ENCODE peak calls at places on chromosomes 12 and 14, in seven cellular contexts. I is CD8-positive, alpha-beta T cell; D is fibroblast of pulmonary artery; R is OCI-LY7; C is Panc1; Q is HCT116; S is mesothelial cell of epicardium. Z is an unnamed sample.

GRCh38 chr12:63420206-63420644 is 248.1 kb downstream of the DPY19L2 start:
- DNase-seq in I (no peak), D (peak), R (peak), C (peak), Q (peak), S (no peak), Z (peak)

GRCh38 chr14:76844223-76844622 is 18.0 kb downstream of the LRRC74A start:
- DNase-seq in I (peak), D (peak), R (no peak), C (peak), Q (peak), S (no peak), Z (peak)

GRCh38 chr14:31080060-31080459 is 53.9 kb upstream of the STRN3 start:
- DNase-seq in I (no peak), D (no peak), R (no peak), C (no peak), Q (no peak), S (no peak), Z (peak)

GRCh38 chr14:29717906-29718305 is 209.7 kb downstream of the PRKD1 start:
- DNase-seq in I (no peak), D (no peak), R (no peak), C (no peak), Q (no peak), S (no peak), Z (no peak)

GRCh38 chr12:20125259-20125919 is 242.9 kb upstream of the PDE3A start:
- DNase-seq in I (no peak), D (peak), R (no peak), C (no peak), Q (no peak), S (no peak), Z (no peak)

GRCh38 chr14:62027958-62028357 is 265.7 kb downstream of the SNAPC1 start:
- DNase-seq in I (no peak), D (no peak), R (no peak), C (no peak), Q (no peak), S (no peak), Z (no peak)

GRCh38 chr14:67820428-67820881 is 876 bp downstream of the RAD51B start:
- DNase-seq in I (no peak), D (peak), R (peak), C (peak), Q (no peak), S (no peak), Z (peak)

GRCh38 chr12:4717806-4718205 is 2.4 kb upstream of the GALNT8 start:
- DNase-seq in I (no peak), D (no peak), R (peak), C (no peak), Q (no peak), S (no peak), Z (no peak)

GRCh38 chr12:98151105-98151504 is 364.3 kb upstream of the TMPO start:
- DNase-seq in I (no peak), D (no peak), R (no peak), C (no peak), Q (no peak), S (no peak), Z (no peak)

GRCh38 chr14:74902941-74903705 is 19.9 kb downstream of the RPS6KL1 start:
- DNase-seq in I (no peak), D (no peak), R (no peak), C (no peak), Q (no peak), S (no peak), Z (no peak)

GRCh38 chr12:104526751-104527150 is 70.0 kb downstream of the CHST11 start:
- DNase-seq in I (no peak), D (no peak), R (no peak), C (no peak), Q (no peak), S (no peak), Z (no peak)

GRCh38 chr12:50174971-50175715 is 8.0 kb upstream of the CERS5 start:
- DNase-seq in I (no peak), D (peak), R (peak), C (peak), Q (peak), S (no peak), Z (peak)

DNA sequence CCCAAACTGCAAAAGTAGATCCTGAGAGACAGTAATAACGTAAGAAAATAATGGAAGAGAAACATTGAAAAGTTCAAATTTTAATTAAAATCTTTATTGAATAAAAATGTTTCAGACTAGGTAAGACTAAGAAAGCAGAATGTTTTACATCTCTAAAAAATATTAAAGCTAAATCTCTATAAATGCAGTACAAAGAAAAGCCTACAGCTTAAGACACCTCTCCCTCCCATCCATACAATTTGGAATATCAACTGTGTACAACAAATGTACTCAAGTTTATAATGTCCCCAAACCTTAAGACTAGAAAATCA is 8.5 kb upstream of the CERS5 start:
- DNase-seq in I (no peak), D (no peak), R (no peak), C (no peak), Q (no peak), S (no peak), Z (no peak)
- TF ChIP-seq CTCF in I (peak), D (no peak), R (peak), C (peak), Q (no peak), S (peak), Z (no peak)

GRCh38 chr12:122348505-122348904 is 74.0 kb downstream of the CLIP1 start:
- DNase-seq in I (no peak), D (no peak), R (no peak), C (no peak), Q (no peak), S (no peak), Z (no peak)

GRCh38 chr12:122349078-122349477 is 73.4 kb downstream of the CLIP1 start:
- DNase-seq in I (no peak), D (no peak), R (no peak), C (no peak), Q (no peak), S (no peak), Z (no peak)

GRCh38 chr12:122352394-122352793 is 70.1 kb downstream of the CLIP1 start:
- DNase-seq in I (no peak), D (no peak), R (no peak), C (no peak), Q (no peak), S (no peak), Z (no peak)

GRCh38 chr12:122346054-122346453 is 76.4 kb downstream of the CLIP1 start:
- DNase-seq in I (no peak), D (no peak), R (no peak), C (no peak), Q (no peak), S (no peak), Z (no peak)

DNA sequence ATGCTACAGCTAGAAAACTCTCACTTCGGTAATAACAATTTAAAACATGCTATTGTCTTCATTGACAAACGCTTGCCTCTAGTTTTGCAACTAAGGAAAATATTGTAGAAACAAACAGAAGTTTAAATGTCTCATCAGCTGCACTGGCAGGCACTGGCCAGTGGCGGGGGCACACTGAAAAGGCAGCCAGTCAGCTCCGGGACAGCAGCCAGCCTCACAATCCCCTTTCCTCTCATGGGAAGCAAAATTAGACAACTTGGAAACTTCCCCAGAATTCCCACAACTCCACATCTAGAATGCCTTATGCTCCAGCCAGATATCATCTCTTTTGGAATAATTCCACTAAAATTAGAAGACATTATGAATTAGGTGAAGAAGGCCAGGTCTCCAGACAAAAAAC is 72.0 kb downstream of the CLIP1 start:
- DNase-seq in I (no peak), D (peak), R (no peak), C (no peak), Q (no peak), S (no peak), Z (peak)
- TF ChIP-seq CTCF in I (no peak), D (peak), R (no peak), C (no peak), Q (no peak), S (no peak), Z (peak)

GRCh38 chr12:46109343-46110219 is 119.2 kb upstream of the SCAF11 start:
- DNase-seq in I (no peak), D (no peak), R (peak), C (no peak), Q (no peak), S (no peak), Z (no peak)

GRCh38 chr12:46112364-46112763 is 122.0 kb upstream of the SCAF11 start:
- DNase-seq in I (no peak), D (no peak), R (peak), C (no peak), Q (no peak), S (no peak), Z (no peak)

GRCh38 chr12:46110220-46110700 is 119.9 kb upstream of the SCAF11 start:
- DNase-seq in I (no peak), D (no peak), R (peak), C (no peak), Q (no peak), S (no peak), Z (no peak)

GRCh38 chr12:46111727-46112126 is 121.4 kb upstream of the SCAF11 start:
- DNase-seq in I (no peak), D (no peak), R (no peak), C (no peak), Q (no peak), S (no peak), Z (no peak)

GRCh38 chr12:46110928-46111699 is 120.7 kb upstream of the SCAF11 start:
- DNase-seq in I (no peak), D (no peak), R (peak), C (no peak), Q (no peak), S (no peak), Z (peak)
- TF ChIP-seq CTCF in I (no peak), D (no peak), R (peak), C (peak), Q (no peak), S (no peak), Z (peak)

GRCh38 chr12:112012775-112013600 is at the start of the genes ERP29 and TMEM116:
- DNase-seq in I (peak), D (peak), R (peak), C (peak), Q (peak), S (peak), Z (peak)

GRCh38 chr12:112018571-112019237 is 5.5 kb downstream of the ERP29 start:
- DNase-seq in I (no peak), D (peak), R (no peak), C (no peak), Q (no peak), S (no peak), Z (peak)

GRCh38 chr12:112017041-112017440 is 3.8 kb downstream of the ERP29 start:
- DNase-seq in I (no peak), D (no peak), R (no peak), C (no peak), Q (no peak), S (no peak), Z (no peak)

GRCh38 chr12:112013601-112014402 is 576 bp downstream of the ERP29 start:
- DNase-seq in I (no peak), D (peak), R (peak), C (no peak), Q (peak), S (peak), Z (peak)

DNA sequence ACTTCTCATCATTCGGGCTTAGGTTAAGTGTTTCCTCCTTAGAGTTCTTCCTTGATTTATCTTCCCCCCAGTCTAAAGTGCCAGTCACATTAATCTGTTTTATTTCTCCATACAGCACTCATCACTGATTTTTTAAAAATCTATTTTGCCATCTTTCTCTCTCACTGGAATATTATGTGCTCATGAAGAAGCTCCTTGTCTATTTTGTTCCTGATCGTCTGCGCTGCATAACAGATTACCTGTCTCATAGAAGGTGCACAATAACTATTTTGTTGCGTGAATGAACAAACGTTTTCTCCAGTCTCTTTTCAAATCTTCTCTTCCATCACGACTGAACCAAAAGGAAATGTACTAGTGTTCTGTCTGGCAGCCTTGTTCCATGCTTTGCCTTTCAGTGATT is 2.7 kb downstream of the ERP29 start:
- DNase-seq in I (no peak), D (no peak), R (no peak), C (no peak), Q (no peak), S (no peak), Z (no peak)
- TF ChIP-seq CTCF in I (no peak), D (no peak), R (no peak), C (no peak), Q (no peak), S (no peak), Z (no peak)

GRCh38 chr12:64478661-64479060 is 26.7 kb downstream of the TBK1 start:
- DNase-seq in I (no peak), D (no peak), R (no peak), C (no peak), Q (no peak), S (no peak), Z (no peak)
- TF ChIP-seq CTCF in I (no peak), D (no peak), R (no peak), C (no peak), Q (no peak), S (no peak), Z (no peak)

GRCh38 chr12:17301544-17301943 is 695.6 kb upstream of the LMO3 start:
- DNase-seq in I (no peak), D (no peak), R (no peak), C (no peak), Q (no peak), S (no peak), Z (no peak)
- TF ChIP-seq CTCF in I (no peak), D (no peak), R (no peak), C (no peak), Q (no peak), S (no peak), Z (no peak)